ENCODE peak calls at places on chromosomes 1 and 21, in nine cellular contexts. One of them, this sample, is unnamed.

GRCh38 chr1:2504224-2504948 is 22.0 kb downstream of the PANK4 start:
- DNase-seq in spleen: no peak
- DNase-seq in neural progenitor cell: no peak
- DNase-seq in heart right ventricle: no peak
- DNase-seq in upper lobe of right lung: no peak
- DNase-seq in fibroblast of lung: no peak
- DNase-seq in OCI-LY7: no peak
- DNase-seq in A549: no peak
- DNase-seq in right lobe of liver: no peak
- DNase-seq in this sample: no peak

GRCh38 chr1:2530501-2531361 is 668 bp upstream of the HES5 start:
- DNase-seq in right lobe of liver: no peak
- DNase-seq in upper lobe of right lung: no peak
- DNase-seq in spleen: no peak
- DNase-seq in A549: no peak
- DNase-seq in neural progenitor cell: no peak
- DNase-seq in OCI-LY7: no peak
- DNase-seq in fibroblast of lung: no peak
- DNase-seq in heart right ventricle: peak; percentile 41
- DNase-seq in this sample: no peak

GRCh38 chr1:208135354-208135753 is 108.8 kb downstream of the PLXNA2 start:
- DNase-seq in heart right ventricle: no peak
- DNase-seq in upper lobe of right lung: no peak
- DNase-seq in OCI-LY7: no peak
- DNase-seq in right lobe of liver: no peak
- DNase-seq in neural progenitor cell: no peak
- DNase-seq in A549: no peak
- DNase-seq in fibroblast of lung: peak; percentile 45
- DNase-seq in spleen: no peak
- DNase-seq in this sample: no peak

GRCh38 chr1:51850420-51851297 is 27.9 kb downstream of the NRDC start:
- DNase-seq in A549: no peak
- DNase-seq in heart right ventricle: peak; percentile 10
- DNase-seq in OCI-LY7: no peak
- DNase-seq in neural progenitor cell: no peak
- DNase-seq in spleen: no peak
- DNase-seq in fibroblast of lung: no peak
- DNase-seq in upper lobe of right lung: no peak
- DNase-seq in right lobe of liver: no peak
- DNase-seq in this sample: no peak

GRCh38 chr1:157369808-157370521 is 182.3 kb downstream of the FCRL5 start:
- DNase-seq in spleen: no peak
- DNase-seq in fibroblast of lung: peak; percentile 15
- DNase-seq in upper lobe of right lung: no peak
- DNase-seq in neural progenitor cell: peak; percentile 76
- DNase-seq in OCI-LY7: peak; percentile 71
- DNase-seq in right lobe of liver: no peak
- DNase-seq in A549: peak; percentile 66
- DNase-seq in heart right ventricle: peak; percentile 25
- DNase-seq in this sample: no peak

GRCh38 chr21:20627594-20627993 is 370.6 kb upstream of the NCAM2 start:
- DNase-seq in fibroblast of lung: no peak
- DNase-seq in OCI-LY7: no peak
- DNase-seq in heart right ventricle: no peak
- DNase-seq in neural progenitor cell: no peak
- DNase-seq in upper lobe of right lung: no peak
- DNase-seq in spleen: no peak
- DNase-seq in right lobe of liver: no peak
- DNase-seq in A549: no peak
- DNase-seq in this sample: no peak

GRCh38 chr21:38211321-38211720 is 45.5 kb upstream of the KCNJ15 start:
- DNase-seq in upper lobe of right lung: no peak
- DNase-seq in A549: no peak
- DNase-seq in fibroblast of lung: no peak
- DNase-seq in spleen: no peak
- DNase-seq in right lobe of liver: no peak
- DNase-seq in OCI-LY7: no peak
- DNase-seq in heart right ventricle: no peak
- DNase-seq in neural progenitor cell: no peak
- DNase-seq in this sample: no peak

GRCh38 chr1:223153177-223154119 is 10.4 kb upstream of the TLR5 start:
- DNase-seq in fibroblast of lung: peak; percentile 67
- DNase-seq in spleen: no peak
- DNase-seq in neural progenitor cell: no peak
- DNase-seq in OCI-LY7: no peak
- DNase-seq in upper lobe of right lung: no peak
- DNase-seq in heart right ventricle: peak; percentile 46
- DNase-seq in A549: no peak
- DNase-seq in right lobe of liver: no peak
- DNase-seq in this sample: peak; percentile 9

GRCh38 chr1:210920258-210920657 is 213.7 kb downstream of the KCNH1 start:
- DNase-seq in spleen: no peak
- DNase-seq in upper lobe of right lung: no peak
- DNase-seq in right lobe of liver: no peak
- DNase-seq in fibroblast of lung: no peak
- DNase-seq in heart right ventricle: no peak
- DNase-seq in OCI-LY7: no peak
- DNase-seq in A549: no peak
- DNase-seq in neural progenitor cell: no peak
- DNase-seq in this sample: no peak

GRCh38 chr1:219304227-219305226 is 130.8 kb downstream of the LYPLAL1 start:
- DNase-seq in neural progenitor cell: no peak
- DNase-seq in heart right ventricle: peak; percentile 33
- DNase-seq in A549: peak; percentile 57
- DNase-seq in OCI-LY7: no peak
- DNase-seq in upper lobe of right lung: no peak
- DNase-seq in right lobe of liver: no peak
- DNase-seq in fibroblast of lung: peak; percentile 95
- DNase-seq in spleen: no peak
- DNase-seq in this sample: no peak

GRCh38 chr21:35622612-35623011 is 437.7 kb downstream of the SETD4 start:
- DNase-seq in A549: no peak
- DNase-seq in upper lobe of right lung: no peak
- DNase-seq in OCI-LY7: no peak
- DNase-seq in right lobe of liver: no peak
- DNase-seq in heart right ventricle: no peak
- DNase-seq in spleen: no peak
- DNase-seq in fibroblast of lung: no peak
- DNase-seq in neural progenitor cell: no peak
- DNase-seq in this sample: no peak
- TF ChIP-seq CTCF in A549: no peak
- TF ChIP-seq CTCF in upper lobe of right lung: no peak
- TF ChIP-seq CTCF in OCI-LY7: no peak
- TF ChIP-seq CTCF in right lobe of liver: no peak
- TF ChIP-seq CTCF in heart right ventricle: no peak
- TF ChIP-seq CTCF in spleen: no peak
- TF ChIP-seq CTCF in fibroblast of lung: no peak
- TF ChIP-seq CTCF in neural progenitor cell: no peak
- TF ChIP-seq CTCF in this sample: no peak

DNA sequence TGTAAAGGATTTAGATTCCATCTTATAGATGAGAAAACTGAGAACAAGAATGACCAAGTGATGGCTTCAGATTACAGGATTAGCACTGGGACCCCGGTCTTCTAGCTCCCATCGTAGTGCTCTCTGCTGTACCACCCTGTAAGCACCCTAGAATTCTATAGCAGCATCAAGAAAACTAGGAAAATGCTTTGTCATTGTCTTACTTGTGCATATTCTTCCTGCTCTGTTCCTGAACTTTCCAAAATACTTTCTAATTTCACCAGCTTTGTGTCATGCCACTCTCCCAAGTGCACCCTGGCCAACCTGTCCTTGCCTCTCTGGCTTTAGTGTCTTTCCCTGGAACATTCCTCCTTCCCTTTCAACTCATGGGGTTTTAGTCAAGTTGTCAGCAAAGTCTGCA is 6.0 kb upstream of the KLHL20 start:
- DNase-seq in neural progenitor cell: no peak
- DNase-seq in upper lobe of right lung: no peak
- DNase-seq in A549: no peak
- DNase-seq in heart right ventricle: no peak
- DNase-seq in fibroblast of lung: no peak
- DNase-seq in spleen: no peak
- DNase-seq in OCI-LY7: no peak
- DNase-seq in right lobe of liver: no peak
- DNase-seq in this sample: no peak
- H3K4me1 ChIP-seq in neural progenitor cell: no peaks in the 10 kb centered on the region
- H3K4me1 ChIP-seq in upper lobe of right lung: no peaks in the 10 kb centered on the region
- H3K4me1 ChIP-seq in A549: no peaks in the 10 kb centered on the region
- H3K4me1 ChIP-seq in heart right ventricle: no peaks in the 10 kb centered on the region
- H3K4me1 ChIP-seq in fibroblast of lung: no peaks in the 10 kb centered on the region
- H3K4me1 ChIP-seq in spleen: no peaks in the 10 kb centered on the region
- H3K4me1 ChIP-seq in OCI-LY7: no peaks in the 10 kb centered on the region
- H3K4me1 ChIP-seq in right lobe of liver: no peaks in the 10 kb centered on the region
- H3K4me1 ChIP-seq in this sample: no peaks in the 10 kb centered on the region

GRCh38 chr1:19938502-19938901 is 15.1 kb upstream of the PLA2G2E start:
- DNase-seq in right lobe of liver: no peak
- DNase-seq in spleen: no peak
- DNase-seq in OCI-LY7: no peak
- DNase-seq in neural progenitor cell: no peak
- DNase-seq in fibroblast of lung: no peak
- DNase-seq in A549: no peak
- DNase-seq in heart right ventricle: no peak
- DNase-seq in upper lobe of right lung: no peak
- DNase-seq in this sample: no peak
- TF ChIP-seq CTCF in right lobe of liver: no peak
- TF ChIP-seq CTCF in spleen: no peak
- TF ChIP-seq CTCF in OCI-LY7: no peak
- TF ChIP-seq CTCF in neural progenitor cell: no peak
- TF ChIP-seq CTCF in fibroblast of lung: no peak
- TF ChIP-seq CTCF in A549: no peak
- TF ChIP-seq CTCF in heart right ventricle: no peak
- TF ChIP-seq CTCF in upper lobe of right lung: no peak
- TF ChIP-seq CTCF in this sample: no peak

GRCh38 chr1:117662667-117663066 is 56.8 kb downstream of the TENT5C start:
- DNase-seq in heart right ventricle: no peak
- DNase-seq in fibroblast of lung: no peak
- DNase-seq in right lobe of liver: no peak
- DNase-seq in upper lobe of right lung: no peak
- DNase-seq in OCI-LY7: no peak
- DNase-seq in neural progenitor cell: no peak
- DNase-seq in spleen: no peak
- DNase-seq in A549: no peak
- DNase-seq in this sample: no peak
- H3K4me1 ChIP-seq in heart right ventricle: no peaks in the 10 kb centered on the region
- H3K4me1 ChIP-seq in fibroblast of lung: no peaks in the 10 kb centered on the region
- H3K4me1 ChIP-seq in right lobe of liver: no peaks in the 10 kb centered on the region
- H3K4me1 ChIP-seq in upper lobe of right lung: peaks cover 3% of the 10 kb centered on the region
- H3K4me1 ChIP-seq in OCI-LY7: peaks cover 98% of the 10 kb centered on the region
- H3K4me1 ChIP-seq in neural progenitor cell: no peaks in the 10 kb centered on the region
- H3K4me1 ChIP-seq in spleen: peaks cover 33% of the 10 kb centered on the region
- H3K4me1 ChIP-seq in A549: no peaks in the 10 kb centered on the region
- H3K4me1 ChIP-seq in this sample: no peaks in the 10 kb centered on the region

DNA sequence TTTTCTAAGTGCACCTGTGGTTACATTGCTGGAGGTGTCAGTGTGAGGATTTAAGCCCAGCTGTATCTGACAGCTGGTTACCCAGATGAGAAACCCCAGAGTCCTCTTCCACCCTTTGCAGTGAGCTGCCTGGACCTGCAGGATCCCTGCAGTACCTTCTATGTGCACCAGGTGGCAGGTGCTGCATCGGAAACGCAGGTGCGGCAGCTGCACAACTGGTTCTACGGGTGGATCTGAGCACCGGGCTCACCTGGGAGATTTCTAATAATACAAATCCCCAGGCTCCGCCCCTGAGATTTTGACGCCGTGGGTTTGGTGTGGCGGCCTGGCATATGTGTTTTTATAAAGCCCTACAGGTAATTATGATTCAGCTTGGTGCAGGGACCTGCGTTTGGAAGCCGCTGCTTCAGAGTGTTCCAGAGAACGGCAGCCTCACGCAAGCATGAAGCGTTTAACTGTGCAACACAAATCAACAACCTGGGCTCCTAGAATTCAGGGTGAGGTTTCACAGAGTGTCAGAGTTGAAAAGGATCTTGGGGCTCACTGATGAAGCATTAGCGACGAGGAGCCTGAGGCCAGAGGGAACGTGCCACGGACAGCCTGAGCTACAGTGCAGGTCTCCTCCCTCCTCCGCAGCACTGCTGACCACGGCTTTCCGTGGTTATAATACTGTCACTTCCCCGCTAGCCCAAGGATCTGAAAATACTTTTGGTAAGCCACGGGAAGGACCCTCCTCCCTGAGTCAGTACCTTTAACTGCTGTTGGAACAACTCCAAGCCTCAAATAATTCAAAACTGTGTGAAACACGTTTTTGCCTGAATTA is 96.7 kb upstream of the TRABD2B start:
- DNase-seq in upper lobe of right lung: peak; percentile 87
- DNase-seq in neural progenitor cell: peak; percentile 80
- DNase-seq in A549: peak; percentile 67
- DNase-seq in heart right ventricle: peak; percentile 35
- DNase-seq in right lobe of liver: peak; percentile 79
- DNase-seq in OCI-LY7: peak; percentile 62
- DNase-seq in spleen: peak; percentile 89
- DNase-seq in fibroblast of lung: peak; percentile 21
- DNase-seq in this sample: no peak
- TF ChIP-seq CTCF in upper lobe of right lung: peak; percentile 76
- TF ChIP-seq CTCF in neural progenitor cell: peak; percentile 80
- TF ChIP-seq CTCF in A549: peak; percentile 52
- TF ChIP-seq CTCF in heart right ventricle: peak; percentile 70
- TF ChIP-seq CTCF in right lobe of liver: peak; percentile 88
- TF ChIP-seq CTCF in OCI-LY7: peak; percentile 80
- TF ChIP-seq CTCF in spleen: peak; percentile 44
- TF ChIP-seq CTCF in fibroblast of lung: peak; percentile 73
- TF ChIP-seq CTCF in this sample: peak; percentile 31

This sample was measured in sigmoid colon.